ENCODE peak calls at places on chromosomes 12 and 14, in six cellular contexts. D is HepG2, V is GM12878, X is GM12891, J is endothelial cell of umbilical vein, R is GM23338. Z is an unnamed sample.

GRCh38 chr12:128947199-128947598 is 93.9 kb downstream of the GLT1D1 start:
- DNase-seq in J (no peak), V (no peak), X (no peak), D (no peak), R (no peak), Z (no peak)

GRCh38 chr12:55704824-55705780 is 2.6 kb downstream of the ITGA7 start:
- DNase-seq in D (peak; percentile 68), X (no peak), R (no peak), J (no peak), V (no peak), Z (no peak)

GRCh38 chr12:105288311-105288996 is 42.0 kb upstream of the C12orf75 start:
- DNase-seq in R (no peak), D (no peak), X (no peak), J (no peak), V (no peak), Z (no peak)

GRCh38 chr14:95389471-95390011 is 69.8 kb upstream of the CLMN start:
- DNase-seq in R (no peak), D (no peak), V (no peak), J (no peak), X (no peak), Z (no peak)

GRCh38 chr12:116539905-116540482 is 19.2 kb upstream of the MAP1LC3B2 start:
- DNase-seq in V (no peak), D (no peak), X (no peak), R (peak; percentile 73), J (peak; percentile 14), Z (peak; percentile 67)

GRCh38 chr14:105883066-105884005 is 357.0 kb downstream of the TMEM121 start:
- DNase-seq in R (no peak), V (no peak), J (no peak), X (no peak), D (no peak), Z (no peak)

GRCh38 chr12:81257952-81258551 is 180.2 kb downstream of the ACSS3 start:
- DNase-seq in R (peak; percentile 81), J (peak; percentile 66), X (no peak), V (no peak), D (peak; percentile 34), Z (peak; percentile 10)

GRCh38 chr12:101773560-101774206 is 34.4 kb upstream of the SYCP3 start:
- DNase-seq in D (peak; percentile 44), V (peak; percentile 41), R (peak; percentile 74), J (peak; percentile 71), X (peak; percentile 40), Z (peak; percentile 65)

GRCh38 chr12:7989827-7990491 is 42.6 kb upstream of the FOXJ2 start:
- DNase-seq in D (no peak), J (peak; percentile 73), X (no peak), V (no peak), R (no peak), Z (no peak)

GRCh38 chr12:110546339-110546738 is 36.8 kb downstream of the PPTC7 start:
- DNase-seq in J (peak; percentile 70), R (no peak), D (no peak), V (no peak), X (no peak), Z (no peak)

GRCh38 chr12:132578118-132578517 is 32.3 kb downstream of the LRCOL1 start:
- DNase-seq in D (no peak), R (no peak), V (no peak), X (no peak), J (no peak), Z (no peak)

GRCh38 chr12:132578826-132579225 is 31.6 kb downstream of the LRCOL1 start:
- DNase-seq in D (no peak), J (no peak), R (no peak), V (no peak), X (no peak), Z (no peak)

GRCh38 chr12:132581348-132582057 is 28.9 kb downstream of the LRCOL1 start:
- DNase-seq in V (no peak), X (no peak), D (no peak), R (peak; percentile 26), J (no peak), Z (no peak)

GRCh38 chr12:132580701-132581292 is 29.6 kb downstream of the LRCOL1 start:
- DNase-seq in V (no peak), J (no peak), D (no peak), R (no peak), X (no peak), Z (no peak)

DNA sequence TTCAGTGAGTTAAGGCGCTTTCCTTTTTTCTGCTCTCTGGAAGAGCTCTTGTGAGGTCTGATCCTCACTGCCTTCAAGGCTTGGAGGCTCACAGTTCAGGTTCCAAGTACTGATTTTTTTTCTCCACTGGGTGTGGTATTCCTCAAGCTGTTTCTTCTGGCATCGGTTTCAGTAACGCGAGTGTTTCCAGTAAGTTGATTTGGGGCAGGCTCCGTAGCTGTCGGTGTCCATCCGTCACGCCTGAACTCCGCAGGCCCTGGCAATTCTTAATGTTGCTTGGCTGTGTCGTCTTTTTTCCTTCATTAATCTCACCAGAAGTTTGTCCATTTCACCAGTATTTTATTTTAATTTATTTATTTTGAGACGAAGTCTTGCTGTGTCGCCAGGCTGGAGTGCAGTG is 30.6 kb downstream of the LRCOL1 start:
- DNase-seq in J (no peak), X (no peak), V (no peak), R (no peak), D (no peak), Z (no peak)
- TF ChIP-seq POLR2AphosphoS5 in J (no peak), X (no peak), V (no peak), R (no peak), D (no peak), Z (no peak)

GRCh38 chr12:68418137-68418460 is 85.9 kb upstream of the MDM1 start:
- DNase-seq in D (no peak), J (no peak), X (no peak), R (no peak), V (no peak), Z (no peak)

GRCh38 chr12:68416350-68416749 is 84.2 kb upstream of the MDM1 start:
- DNase-seq in X (no peak), J (no peak), V (no peak), R (no peak), D (no peak), Z (no peak)

GRCh38 chr12:68416826-68417225 is 84.7 kb upstream of the MDM1 start:
- DNase-seq in D (no peak), V (no peak), R (no peak), X (no peak), J (no peak), Z (no peak)

GRCh38 chr12:68423175-68423574 is 91.0 kb upstream of the MDM1 start:
- DNase-seq in R (no peak), J (peak; percentile 88), X (no peak), V (no peak), D (no peak), Z (no peak)

DNA sequence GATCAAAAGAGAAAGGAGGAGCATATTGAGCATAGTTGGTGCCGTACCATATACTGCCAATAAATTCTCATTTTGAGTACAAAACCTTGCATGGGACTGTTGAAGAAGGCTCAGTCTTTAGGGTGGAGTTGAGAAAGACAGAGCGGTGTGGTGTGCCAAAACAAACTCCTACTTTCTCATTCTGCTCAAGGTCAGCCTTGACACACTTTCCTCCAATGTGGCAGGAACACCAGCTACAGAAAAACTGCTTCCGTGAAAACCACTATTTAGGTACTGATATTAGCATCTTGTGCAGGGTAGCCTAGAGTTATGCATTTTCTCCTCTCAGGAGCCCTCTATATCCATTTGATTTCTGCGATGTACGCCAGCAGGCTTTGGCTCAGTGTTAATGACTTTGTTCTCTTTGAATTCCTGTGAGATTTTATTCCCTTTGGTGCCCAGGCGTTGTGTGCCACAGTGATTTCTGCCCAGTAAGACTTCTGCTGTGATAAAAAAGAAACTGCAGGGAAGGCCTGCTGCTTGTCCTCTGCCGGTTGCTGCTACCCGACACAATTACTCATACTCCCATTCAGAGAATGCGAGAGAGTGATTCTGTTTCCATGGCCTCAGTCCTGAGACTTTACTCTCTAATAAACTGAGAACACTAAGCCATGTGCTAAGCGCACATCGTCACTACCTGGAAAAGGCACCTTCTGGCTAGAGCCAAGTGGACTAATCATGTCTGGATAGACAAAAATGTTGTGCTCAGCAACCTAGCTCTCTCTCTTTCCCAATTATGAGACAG is 88.3 kb upstream of the MDM1 start:
- DNase-seq in J (peak; percentile 19), D (no peak), R (no peak), X (no peak), V (no peak), Z (no peak)
- TF ChIP-seq POLR2AphosphoS5 in J (no peak), D (no peak), R (no peak), X (no peak), V (no peak), Z (no peak)

GRCh38 chr12:104285740-104286537 is 17.6 kb upstream of the EID3 start:
- DNase-seq in J (peak; percentile 70), R (no peak), X (no peak), V (no peak), D (no peak), Z (no peak)
- TF ChIP-seq POLR2AphosphoS5 in J (peak; percentile 17), R (no peak), X (no peak), V (no peak), D (no peak), Z (no peak)

DNA sequence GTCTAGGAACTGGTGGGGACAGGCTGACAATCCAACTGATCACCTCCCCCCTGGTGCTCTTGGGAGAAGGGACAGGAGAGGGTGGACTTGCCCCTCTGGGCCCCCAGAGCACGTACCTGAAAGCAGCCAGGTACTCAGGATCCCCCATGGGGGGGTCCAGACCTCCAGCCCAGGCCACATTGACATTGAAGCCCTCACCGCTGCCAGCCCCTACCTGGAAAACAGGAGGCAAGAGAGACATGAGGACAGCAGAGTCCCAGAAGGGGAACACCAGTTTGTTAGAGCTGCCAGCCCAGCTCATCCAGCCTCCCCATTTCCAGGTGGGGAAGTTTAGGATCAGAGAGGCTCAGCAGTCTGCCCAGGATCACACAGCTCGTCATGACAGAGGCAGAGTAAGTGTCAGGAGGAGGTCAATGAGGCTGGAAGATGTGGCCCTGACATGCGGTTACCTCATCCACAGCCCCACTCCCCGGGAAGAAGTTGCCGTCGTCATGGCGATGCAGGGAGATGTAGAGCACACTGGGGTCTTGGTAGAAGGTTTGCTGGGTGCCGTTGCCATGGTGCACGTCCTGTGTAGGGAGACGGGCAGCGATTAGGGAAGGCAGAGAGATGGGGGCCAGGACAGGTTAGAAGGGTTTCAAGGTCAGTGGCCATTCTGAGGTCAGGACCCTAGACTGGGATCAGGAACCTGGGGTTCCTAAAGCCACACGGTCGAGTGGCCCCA is 14.7 kb downstream of the SLC48A1 start:
- DNase-seq in D (no peak), R (no peak), J (no peak), X (no peak), V (no peak), Z (no peak)
- TF ChIP-seq POLR2AphosphoS5 in D (no peak), R (no peak), J (no peak), X (no peak), V (no peak), Z (no peak)

GRCh38 chr14:75280831-75281690 is 2.4 kb downstream of the FOS start:
- DNase-seq in J (no peak), D (no peak), X (no peak), R (no peak), V (no peak), Z (no peak)
- TF ChIP-seq POLR2AphosphoS5 in J (no peak), D (no peak), X (no peak), R (no peak), V (no peak), Z (no peak)

Z was measured in SK-N-SH.